ENCODE peak calls at places on chromosomes 6 and 20, in eight cellular contexts. W, G, N, T, U, P, A and M are unnamed samples.

GRCh38 chr20:6765469-6766058 is 1.9 kb upstream of the BMP2 start:
- DNase-seq in N (peak; percentile 19), P (no peak), U (peak; percentile 63), G (no peak), W (no peak), A (no peak), T (peak; percentile 53), M (no peak)

GRCh38 chr20:63941282-63942060 is 14.7 kb downstream of the UCKL1 start:
- DNase-seq in N (no peak), G (peak; percentile 64), U (peak; percentile 31), T (peak; percentile 32), A (no peak), W (peak; percentile 82), P (peak; percentile 80), M (peak; percentile 66)

GRCh38 chr6:291697-292505 is at the start of gene DUSP22:
- DNase-seq in P (peak; percentile 92), W (peak; percentile 94), G (peak; percentile 93), A (peak; percentile 88), N (peak; percentile 45), T (peak; percentile 93), U (peak; percentile 94), M (peak; percentile 94)

GRCh38 chr20:39861381-39861780 is 827.7 kb downstream of the MAFB start:
- DNase-seq in U (no peak), N (no peak), A (no peak), G (no peak), P (no peak), T (no peak), W (no peak), M (no peak)

GRCh38 chr20:8408587-8409307 is 276.7 kb downstream of the PLCB1 start:
- DNase-seq in G (no peak), N (no peak), P (no peak), U (no peak), A (no peak), T (no peak), W (no peak), M (no peak)

GRCh38 chr6:114040871-114041270 is 69.9 kb upstream of the HDAC2 start:
- DNase-seq in G (no peak), N (no peak), U (no peak), W (no peak), T (no peak), A (no peak), P (no peak), M (no peak)

GRCh38 chr20:3929713-3930060 is 40.5 kb downstream of the PANK2 start:
- DNase-seq in P (no peak), T (no peak), G (no peak), W (no peak), A (no peak), U (no peak), N (no peak), M (no peak)

GRCh38 chr20:50754420-50754819 is 23.0 kb downstream of the PARD6B start:
- DNase-seq in A (no peak), U (no peak), T (no peak), P (no peak), W (no peak), N (no peak), G (no peak), M (no peak)

GRCh38 chr20:11103866-11104265 is 430.1 kb upstream of the JAG1 start:
- DNase-seq in U (no peak), W (no peak), G (no peak), P (no peak), N (no peak), A (no peak), T (no peak), M (no peak)

GRCh38 chr6:89895273-89895874 is 1.1 kb downstream of the GJA10 start:
- DNase-seq in T (peak; percentile 89), A (no peak), U (peak; percentile 66), N (no peak), W (no peak), P (no peak), G (no peak), M (no peak)

GRCh38 chr20:47708953-47709833 is 76.1 kb downstream of the SULF2 start:
- DNase-seq in T (no peak), G (no peak), N (no peak), W (no peak), A (no peak), P (peak; percentile 12), U (no peak), M (no peak)

GRCh38 chr6:134060491-134061106 is 8.2 kb upstream of the SLC2A12 start:
- DNase-seq in T (no peak), U (peak; percentile 78), G (peak; percentile 68), A (no peak), P (no peak), W (no peak), N (no peak), M (no peak)

GRCh38 chr6:117233146-117233545 is 32.2 kb upstream of the VGLL2 start:
- DNase-seq in A (no peak), U (peak; percentile 23), G (no peak), N (no peak), P (no peak), W (no peak), T (no peak), M (no peak)

GRCh38 chr20:47785900-47786762 is 850 bp upstream of the SULF2 start:
- DNase-seq in P (peak; percentile 70), G (peak; percentile 82), U (peak; percentile 84), N (peak; percentile 64), A (peak; percentile 41), T (peak; percentile 85), W (peak; percentile 80), M (peak; percentile 66)

GRCh38 chr6:117976030-117976651 is 69.1 kb downstream of the SLC35F1 start:
- DNase-seq in N (peak; percentile 49), G (no peak), T (peak; percentile 81), P (no peak), W (no peak), A (no peak), U (peak; percentile 60), M (no peak)

GRCh38 chr6:11333292-11333849 is 100.9 kb upstream of the NEDD9 start:
- DNase-seq in T (no peak), G (no peak), A (no peak), N (no peak), W (no peak), P (no peak), U (no peak), M (no peak)

GRCh38 chr20:19835533-19836222 is 77.6 kb downstream of the RIN2 start:
- DNase-seq in P (no peak), T (peak; percentile 66), U (no peak), A (no peak), W (no peak), G (peak; percentile 54), N (no peak), M (no peak)

GRCh38 chr6:37622639-37623038 is 75.0 kb downstream of the MDGA1 start:
- DNase-seq in T (no peak), G (no peak), W (peak; percentile 21), P (no peak), N (no peak), A (no peak), U (no peak), M (no peak)

GRCh38 chr6:73339340-73339739 is 14.7 kb downstream of the DPPA5 start:
- DNase-seq in U (peak; percentile 27), A (no peak), N (no peak), W (no peak), P (no peak), G (no peak), T (no peak), M (no peak)

GRCh38 chr6:154343473-154344308 is 12.9 kb downstream of the IPCEF1 start:
- DNase-seq in G (no peak), T (peak; percentile 40), N (peak; percentile 24), W (no peak), P (no peak), U (peak; percentile 79), A (peak; percentile 67), M (no peak)

GRCh38 chr6:37056439-37057127 is 51.1 kb downstream of the FGD2 start:
- DNase-seq in T (no peak), A (no peak), W (no peak), N (peak; percentile 31), G (no peak), U (peak; percentile 48), P (no peak), M (no peak)

GRCh38 chr6:31414771-31415270 is 11.4 kb downstream of the MICA start:
- DNase-seq in G (no peak), U (no peak), P (no peak), W (no peak), N (no peak), A (no peak), T (no peak), M (no peak)
- H3K36me3 ChIP-seq in G (peaks cover 60% of the 10 kb centered on the region), U (peaks cover 36% of the 10 kb centered on the region), P (peaks cover 39% of the 10 kb centered on the region), W (peaks cover 11% of the 10 kb centered on the region), N (peaks cover 13% of the 10 kb centered on the region), A (no peaks in the 10 kb centered on the region), T (no peaks in the 10 kb centered on the region), M (no peaks in the 10 kb centered on the region)

GRCh38 chr20:35721621-35722020 is 20.4 kb downstream of the RBM39 start:
- DNase-seq in W (no peak), G (no peak), T (no peak), P (no peak), N (no peak), A (no peak), U (no peak), M (no peak)
- H3K36me3 ChIP-seq in W (peaks cover 13% of the 10 kb centered on the region), G (peaks cover 99% of the 10 kb centered on the region), T (peaks cover 93% of the 10 kb centered on the region), P (peaks cover 100% of the 10 kb centered on the region), N (peaks cover 82% of the 10 kb centered on the region), A (peaks cover 22% of the 10 kb centered on the region), U (peaks cover 96% of the 10 kb centered on the region), M (peaks cover 100% of the 10 kb centered on the region)

DNA sequence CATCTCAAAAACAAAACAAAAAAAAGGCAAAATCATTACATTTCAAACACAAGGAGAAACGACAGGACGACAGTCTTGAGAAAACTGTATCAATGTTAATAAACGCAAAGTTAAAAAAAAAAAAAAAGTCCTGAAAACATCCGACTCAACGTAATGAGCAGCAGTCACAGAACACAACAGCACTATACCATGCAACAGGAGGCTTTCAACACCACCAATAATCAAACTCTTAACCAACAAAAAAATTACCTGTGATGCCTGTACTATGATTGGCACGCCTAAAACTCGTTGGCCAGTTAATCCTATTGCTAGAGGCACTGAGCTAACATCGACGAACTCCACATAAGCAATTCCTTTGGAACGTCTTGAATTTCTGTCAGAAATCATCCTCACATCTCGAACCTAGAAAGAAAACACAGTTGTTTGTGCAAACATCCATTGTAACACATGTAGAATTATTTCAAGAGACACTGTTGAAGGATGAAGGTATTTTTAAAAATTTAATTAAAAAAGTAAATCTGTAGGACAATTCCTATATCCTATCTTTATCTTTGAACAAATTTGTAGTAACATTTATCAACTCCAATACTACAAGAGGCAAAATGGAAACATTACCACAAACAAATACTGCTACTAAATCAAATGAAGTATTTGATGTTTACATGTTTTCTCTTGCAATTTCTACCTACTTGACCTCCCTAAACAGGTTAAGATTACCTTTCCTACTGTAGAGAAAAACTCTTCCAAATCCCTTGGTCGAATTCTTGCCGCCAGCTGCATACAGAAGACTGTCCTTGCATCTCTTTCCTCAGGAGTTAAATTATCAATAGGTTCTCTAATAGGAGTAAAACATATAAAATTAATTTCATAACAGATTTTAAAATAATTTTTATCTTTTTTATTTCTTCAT is 17.5 kb downstream of the RBM39 start:
- DNase-seq in U (no peak), N (no peak), G (no peak), T (no peak), A (no peak), W (no peak), P (no peak), M (no peak)
- H3K36me3 ChIP-seq in U (peaks cover 97% of the 10 kb centered on the region), N (peaks cover 84% of the 10 kb centered on the region), G (peaks cover 99% of the 10 kb centered on the region), T (peaks cover 95% of the 10 kb centered on the region), A (peaks cover 31% of the 10 kb centered on the region), W (peaks cover 13% of the 10 kb centered on the region), P (peaks cover 100% of the 10 kb centered on the region), M (peaks cover 29% of the 10 kb centered on the region)

DNA sequence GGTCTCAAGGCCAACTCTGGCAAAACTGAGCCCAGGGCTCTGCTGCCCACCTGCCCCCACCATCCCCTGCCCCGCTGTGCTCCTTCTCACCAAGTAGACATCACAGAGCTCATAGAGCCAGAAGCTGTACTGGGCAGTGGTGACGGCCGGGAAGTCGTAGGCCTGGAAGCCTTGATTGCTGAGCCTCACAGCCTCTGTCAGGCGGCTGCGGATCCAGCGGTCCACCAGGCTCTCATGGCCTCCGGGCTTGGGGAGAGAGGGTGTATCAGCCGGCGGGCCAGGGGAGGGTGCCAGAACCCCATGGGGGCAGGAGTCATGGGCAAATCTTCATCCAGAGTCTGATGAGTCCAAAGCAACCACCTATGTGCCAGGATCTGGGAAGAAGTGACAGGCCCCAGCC is 2.8 kb upstream of the VWA7 start:
- DNase-seq in U (no peak), W (no peak), T (no peak), P (no peak), G (no peak), A (no peak), N (no peak), M (no peak)
- H3K36me3 ChIP-seq in U (no peaks in the 10 kb centered on the region), W (peaks cover 5% of the 10 kb centered on the region), T (no peaks in the 10 kb centered on the region), P (peaks cover 70% of the 10 kb centered on the region), G (peaks cover 66% of the 10 kb centered on the region), A (peaks cover 4% of the 10 kb centered on the region), N (peaks cover 50% of the 10 kb centered on the region), M (peaks cover 38% of the 10 kb centered on the region)